ENCODE peak calls at places on chromosomes 2 and 18, in ten cellular contexts. G is transverse colon, M is lung, H is uterus, J is fibroblast of the aortic adventitia, S is A673, F is bronchial epithelial cell, K is heart left ventricle, D is MM.1S, U is GM23338. I is an unnamed sample.

GRCh38 chr2:109261906-109262631 is 133.1 kb downstream of the SH3RF3 start:
- DNase-seq in G (no peak), M (no peak), H (no peak), J (no peak), S (no peak), F (no peak), K (no peak), D (no peak), U (no peak), I (no peak)

GRCh38 chr2:174286172-174286571 is 37.8 kb upstream of the OLA1 start:
- DNase-seq in G (no peak), M (no peak), H (no peak), J (no peak), S (no peak), F (no peak), K (no peak), D (no peak), U (peak), I (no peak)

GRCh38 chr18:34977787-34978532 is 63.3 kb upstream of the MAPRE2 start:
- DNase-seq in G (peak), M (peak), H (no peak), J (peak), S (peak), F (peak), K (peak), D (peak), U (peak), I (peak)

GRCh38 chr2:62724886-62725711 is 19.6 kb downstream of the EHBP1 start:
- DNase-seq in G (peak), M (no peak), H (no peak), J (no peak), S (peak), F (no peak), K (peak), D (peak), U (peak), I (no peak)

GRCh38 chr2:127121776-127122176 is 14.8 kb upstream of the BIN1 start:
- DNase-seq in G (no peak), M (no peak), H (peak), J (peak), S (no peak), F (no peak), K (peak), D (no peak), U (no peak), I (no peak)

GRCh38 chr2:47783491-47784330 is 766 bp downstream of the MSH6 start:
- DNase-seq in G (peak), M (peak), H (peak), J (peak), S (peak), F (peak), K (peak), D (peak), U (peak), I (peak)

GRCh38 chr18:59114160-59114559 is 25.5 kb upstream of the SEC11C start:
- DNase-seq in G (no peak), M (no peak), H (no peak), J (no peak), S (peak), F (no peak), K (no peak), D (no peak), U (no peak), I (no peak)

GRCh38 chr2:208548689-208549088 is 142.1 kb downstream of the PTH2R start:
- DNase-seq in G (no peak), M (no peak), H (no peak), J (no peak), S (no peak), F (no peak), K (no peak), D (no peak), U (no peak), I (no peak)

GRCh38 chr2:150376627-150377335 is 110.7 kb downstream of the RND3 start:
- DNase-seq in G (no peak), M (no peak), H (no peak), J (peak), S (no peak), F (peak), K (no peak), D (no peak), U (peak), I (no peak)

GRCh38 chr2:27710640-27711430 is 47.1 kb downstream of the SLC4A1AP start:
- DNase-seq in G (no peak), M (no peak), H (no peak), J (peak), S (peak), F (peak), K (no peak), D (no peak), U (no peak), I (no peak)

GRCh38 chr2:144041612-144042011 is 478.3 kb downstream of the ZEB2 start:
- DNase-seq in G (no peak), M (no peak), H (no peak), J (no peak), S (no peak), F (no peak), K (no peak), D (no peak), U (peak), I (no peak)

GRCh38 chr2:148552675-148553331 is 91.7 kb upstream of the EPC2 start:
- DNase-seq in G (no peak), M (no peak), H (no peak), J (peak), S (no peak), F (no peak), K (no peak), D (peak), U (no peak), I (peak)

GRCh38 chr2:215624423-215624829 is 188.6 kb upstream of the FN1 start:
- DNase-seq in G (peak), M (peak), H (peak), J (peak), S (peak), F (peak), K (no peak), D (no peak), U (peak), I (no peak)

GRCh38 chr2:240820014-240820606 is at the start of gene KIF1A:
- DNase-seq in G (no peak), M (no peak), H (no peak), J (no peak), S (peak), F (no peak), K (peak), D (no peak), U (peak), I (no peak)
- H3K4me3 ChIP-seq in G (peak), M (no peak), H (no peak), J (no peak), S (peak), F (no peak), K (peak), D (no peak), U (peak), I (no peak)

GRCh38 chr18:37432796-37433195 is 132.8 kb downstream of the CELF4 start:
- DNase-seq in G (no peak), M (no peak), H (no peak), J (no peak), S (no peak), F (no peak), K (no peak), D (no peak), U (no peak), I (no peak)

GRCh38 chr18:37434161-37434860 is 131.3 kb downstream of the CELF4 start:
- DNase-seq in G (no peak), M (no peak), H (no peak), J (no peak), S (no peak), F (no peak), K (no peak), D (peak), U (no peak), I (peak)

GRCh38 chr18:37429768-37430167 is 135.8 kb downstream of the CELF4 start:
- DNase-seq in G (no peak), M (no peak), H (no peak), J (no peak), S (no peak), F (no peak), K (no peak), D (no peak), U (peak), I (no peak)

GRCh38 chr18:37426536-37427080 is 139.0 kb downstream of the CELF4 start:
- DNase-seq in G (no peak), M (no peak), H (no peak), J (no peak), S (no peak), F (no peak), K (no peak), D (no peak), U (no peak), I (no peak)

DNA sequence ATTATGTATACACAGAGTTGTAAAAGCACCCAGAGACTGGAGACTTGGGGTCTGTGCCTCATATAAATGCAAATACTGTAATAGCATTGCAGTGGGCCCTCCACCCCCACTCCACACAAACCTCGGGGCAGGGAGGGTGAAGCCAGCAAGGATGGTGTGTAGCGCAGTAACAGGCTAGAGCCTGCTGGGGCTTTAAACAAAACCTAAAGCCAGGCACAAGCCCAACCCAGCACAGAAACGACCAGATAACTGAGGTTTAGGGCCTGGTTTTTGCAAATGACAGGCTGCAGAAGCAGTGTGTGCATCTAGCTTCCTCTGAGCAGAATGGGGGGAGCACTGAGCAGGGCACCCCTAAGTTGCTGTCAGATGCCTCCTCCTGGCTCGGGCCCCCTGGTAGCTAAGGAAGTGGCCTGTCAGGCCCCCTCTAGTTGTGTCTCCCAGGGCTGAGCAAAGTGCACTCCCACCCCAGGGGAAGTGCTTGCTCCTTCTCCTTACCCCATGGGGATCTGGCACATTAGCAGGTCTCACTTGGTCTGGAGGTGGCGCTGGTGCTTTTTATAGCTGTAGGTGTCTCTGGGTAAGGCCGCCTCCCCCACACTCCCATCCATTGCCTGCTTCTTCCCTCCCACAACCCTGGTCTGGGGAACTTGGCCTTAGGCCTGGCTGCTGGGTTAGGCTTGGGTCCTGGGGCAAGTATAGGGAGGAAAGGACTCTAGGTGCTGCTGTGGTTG is 135.1 kb downstream of the CELF4 start:
- DNase-seq in G (no peak), M (no peak), H (no peak), J (no peak), S (no peak), F (no peak), K (no peak), D (no peak), U (peak), I (no peak)
- TF ChIP-seq CTCF in G (no peak), M (no peak), H (no peak), J (no peak), S (no peak), F (no peak), K (no peak), D (peak), U (peak), I (no peak)

GRCh38 chr18:21684731-21685130 is 19.8 kb downstream of the ABHD3 start:
- DNase-seq in G (no peak), M (no peak), H (no peak), J (no peak), S (no peak), F (no peak), K (no peak), D (no peak), U (no peak), I (peak)

GRCh38 chr18:21678897-21679296 is 25.7 kb downstream of the ABHD3 start:
- DNase-seq in G (no peak), M (no peak), H (no peak), J (no peak), S (no peak), F (peak), K (no peak), D (peak), U (no peak), I (no peak)

GRCh38 chr18:21686282-21687105 is 18.1 kb downstream of the ABHD3 start:
- DNase-seq in G (no peak), M (no peak), H (no peak), J (peak), S (peak), F (no peak), K (no peak), D (no peak), U (no peak), I (peak)

GRCh38 chr18:21680148-21680547 is 24.4 kb downstream of the ABHD3 start:
- DNase-seq in G (no peak), M (no peak), H (no peak), J (no peak), S (no peak), F (no peak), K (no peak), D (no peak), U (no peak), I (no peak)

GRCh38 chr18:21682276-21683051 is 22.1 kb downstream of the ABHD3 start:
- DNase-seq in G (no peak), M (no peak), H (no peak), J (peak), S (peak), F (peak), K (no peak), D (peak), U (peak), I (peak)
- H3K4me3 ChIP-seq in G (peak), M (peak), H (peak), J (peak), S (peak), F (peak), K (peak), D (peak), U (no peak), I (peak)

GRCh38 chr2:73264332-73264606 is 20.0 kb downstream of the FBXO41 start:
- DNase-seq in G (no peak), M (no peak), H (no peak), J (no peak), S (no peak), F (no peak), K (no peak), D (no peak), U (no peak), I (no peak)
- TF ChIP-seq CTCF in G (no peak), M (no peak), H (no peak), J (no peak), S (no peak), F (no peak), K (no peak), D (no peak), U (no peak), I (no peak)

DNA sequence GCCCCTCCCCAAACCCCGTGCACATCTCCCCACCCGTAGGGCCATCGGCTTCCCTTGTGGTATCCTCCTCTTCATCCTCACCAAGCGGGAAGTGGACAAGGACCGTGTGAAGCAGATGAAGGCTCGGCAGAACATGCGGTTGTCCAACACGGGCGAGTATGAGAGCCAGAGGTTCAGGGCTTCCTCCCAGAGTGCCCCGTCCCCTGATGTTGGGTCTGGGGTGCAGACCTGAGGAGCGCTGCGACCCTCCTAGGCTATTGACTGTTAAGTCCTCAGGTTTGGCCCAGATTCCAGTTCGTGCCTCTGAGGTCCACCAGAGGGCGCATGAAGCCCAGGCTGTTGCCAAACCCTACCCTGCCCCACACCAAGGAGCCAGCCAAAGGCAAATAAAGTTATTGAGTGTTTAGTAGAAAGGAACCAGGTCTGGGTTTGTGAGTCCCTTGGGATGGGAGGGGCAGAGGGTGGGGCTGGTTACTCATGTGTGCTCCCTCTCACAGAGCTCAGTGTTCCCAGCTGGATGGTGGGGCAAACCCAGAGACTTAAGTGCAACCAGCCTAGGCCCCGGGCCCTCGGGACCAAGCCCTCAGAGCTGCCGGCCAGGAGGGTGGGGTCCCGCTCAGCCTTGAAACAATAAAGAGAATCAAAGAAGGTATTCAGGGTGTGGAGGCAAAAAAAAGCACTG is 2.4 kb downstream of the PNKD start:
- DNase-seq in G (peak), M (peak), H (peak), J (peak), S (peak), F (peak), K (peak), D (peak), U (peak), I (peak)
- H3K4me3 ChIP-seq in G (peak), M (no peak), H (no peak), J (peak), S (no peak), F (no peak), K (peak), D (no peak), U (no peak), I (no peak)

GRCh38 chr18:30376515-30376914 is 666.0 kb downstream of the DSC3 start:
- DNase-seq in G (no peak), M (no peak), H (no peak), J (no peak), S (peak), F (no peak), K (no peak), D (no peak), U (peak), I (peak)
- TF ChIP-seq CTCF in G (no peak), M (no peak), H (no peak), J (no peak), S (peak), F (no peak), K (no peak), D (no peak), U (peak), I (no peak)

GRCh38 chr2:232551776-232552175 is 1.3 kb downstream of the EIF4E2 start:
- DNase-seq in G (no peak), M (no peak), H (no peak), J (no peak), S (no peak), F (no peak), K (no peak), D (no peak), U (no peak), I (no peak)
- H3K4me3 ChIP-seq in G (peak), M (no peak), H (peak), J (peak), S (peak), F (peak), K (peak), D (peak), U (peak), I (peak)

GRCh38 chr2:99850076-99850710 is 292.2 kb downstream of the AFF3 start:
- DNase-seq in G (no peak), M (no peak), H (no peak), J (no peak), S (no peak), F (peak), K (no peak), D (no peak), U (no peak), I (no peak)

GRCh38 chr2:99840831-99841230 is 301.6 kb downstream of the AFF3 start:
- DNase-seq in G (no peak), M (no peak), H (no peak), J (no peak), S (no peak), F (no peak), K (no peak), D (no peak), U (no peak), I (no peak)

GRCh38 chr2:99841749-99842148 is 300.6 kb downstream of the AFF3 start:
- DNase-seq in G (no peak), M (no peak), H (no peak), J (peak), S (no peak), F (peak), K (no peak), D (no peak), U (no peak), I (no peak)

GRCh38 chr2:99851091-99851490 is 291.3 kb downstream of the AFF3 start:
- DNase-seq in G (no peak), M (no peak), H (no peak), J (no peak), S (no peak), F (no peak), K (no peak), D (no peak), U (no peak), I (no peak)

DNA sequence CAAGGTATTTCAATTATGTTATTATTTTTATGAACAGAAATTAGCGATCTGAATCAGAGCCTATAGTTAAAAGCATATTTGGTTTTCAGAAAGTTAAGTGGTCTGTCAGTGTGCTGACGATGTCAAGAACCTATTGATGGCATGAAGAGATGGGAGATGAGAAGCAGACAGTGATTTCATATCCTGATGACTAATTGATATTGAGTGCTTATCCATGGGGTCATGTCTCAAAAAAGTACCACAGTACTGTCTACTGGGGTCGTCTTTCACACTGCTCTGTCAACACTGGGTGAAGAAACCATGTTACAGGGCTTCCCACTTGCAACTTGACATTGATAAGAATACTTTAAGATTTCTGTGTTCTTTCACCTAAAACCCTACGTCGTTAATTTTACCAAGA is 297.1 kb downstream of the AFF3 start:
- DNase-seq in G (no peak), M (no peak), H (no peak), J (no peak), S (no peak), F (no peak), K (no peak), D (no peak), U (no peak), I (no peak)
- TF ChIP-seq CTCF in G (no peak), M (no peak), H (no peak), J (no peak), S (no peak), F (no peak), K (no peak), D (no peak), U (no peak), I (no peak)

DNA sequence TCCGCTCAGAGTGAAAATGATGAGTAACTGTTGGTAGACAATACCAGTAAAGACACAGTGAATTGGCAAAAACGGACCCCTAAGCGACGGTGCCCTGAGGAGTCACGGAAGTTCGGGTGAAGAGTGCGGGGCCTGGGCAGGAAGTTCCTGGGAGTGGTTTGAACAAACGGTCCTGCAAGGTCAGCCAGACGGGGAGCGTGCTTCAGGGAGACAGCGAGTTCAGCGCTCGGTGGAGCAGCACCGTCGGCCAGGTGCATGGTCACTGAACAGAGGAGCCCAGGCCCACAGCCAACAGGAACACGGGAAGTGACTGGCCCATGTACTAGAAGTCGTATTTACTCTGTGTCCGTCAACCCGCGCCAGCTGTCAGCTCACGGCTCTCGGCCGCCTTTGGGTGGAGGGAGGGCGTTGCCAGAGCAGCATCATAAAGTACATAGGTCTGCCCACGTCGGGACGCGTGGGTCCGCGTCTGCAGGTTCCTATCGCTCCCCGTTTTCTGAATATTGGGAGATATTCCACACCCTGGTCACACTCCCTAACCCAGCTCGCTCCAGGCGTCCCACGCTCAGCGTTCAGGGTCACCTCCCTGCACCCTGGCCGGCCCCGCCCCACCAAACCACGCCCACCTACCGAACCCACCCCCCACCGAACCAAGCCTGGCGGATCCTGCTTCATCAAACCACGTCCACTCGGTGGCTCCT is 75.6 kb upstream of the UXS1 start:
- DNase-seq in G (peak), M (peak), H (no peak), J (no peak), S (no peak), F (peak), K (peak), D (peak), U (peak), I (peak)
- H3K4me3 ChIP-seq in G (peak), M (no peak), H (peak), J (no peak), S (no peak), F (peak), K (peak), D (peak), U (peak), I (no peak)

I was measured in GM12865.